ENCODE peak calls at places on chromosomes 5 and 9, in seven cellular contexts. One of them, this sample, is unnamed.

GRCh38 chr9:96279927-96280326 is 22.0 kb downstream of the HSD17B3 start:
- DNase-seq in caudate nucleus: no peak
- DNase-seq in foreskin fibroblast: no peak
- DNase-seq in IMR-90: no peak
- DNase-seq in CD8-positive, alpha-beta T cell: no peak
- DNase-seq in stimulated activated CD8-positive, alpha-beta memory T cell treated with anti-CD3 and anti-CD28 coated beads, Interleukin-2, amount 100 ng/mL, for 48 hours: no peak
- DNase-seq in type B pancreatic cell: no peak
- DNase-seq in this sample: no peak

GRCh38 chr9:93054758-93055704 is 3.5 kb upstream of the SUSD3 start:
- DNase-seq in caudate nucleus: no peak
- DNase-seq in foreskin fibroblast: no peak
- DNase-seq in IMR-90: no peak
- DNase-seq in CD8-positive, alpha-beta T cell: no peak
- DNase-seq in stimulated activated CD8-positive, alpha-beta memory T cell treated with anti-CD3 and anti-CD28 coated beads, Interleukin-2, amount 100 ng/mL, for 48 hours: no peak
- DNase-seq in type B pancreatic cell: no peak
- DNase-seq in this sample: no peak

GRCh38 chr5:43563321-43563720 is 6.4 kb upstream of the PAIP1 start:
- DNase-seq in caudate nucleus: no peak
- DNase-seq in foreskin fibroblast: no peak
- DNase-seq in IMR-90: no peak
- DNase-seq in CD8-positive, alpha-beta T cell: no peak
- DNase-seq in stimulated activated CD8-positive, alpha-beta memory T cell treated with anti-CD3 and anti-CD28 coated beads, Interleukin-2, amount 100 ng/mL, for 48 hours: no peak
- DNase-seq in type B pancreatic cell: no peak
- DNase-seq in this sample: no peak

GRCh38 chr5:181081989-181082388 is 41.9 kb downstream of the BTNL9 start:
- DNase-seq in caudate nucleus: no peak
- DNase-seq in foreskin fibroblast: no peak
- DNase-seq in IMR-90: no peak
- DNase-seq in CD8-positive, alpha-beta T cell: no peak
- DNase-seq in stimulated activated CD8-positive, alpha-beta memory T cell treated with anti-CD3 and anti-CD28 coated beads, Interleukin-2, amount 100 ng/mL, for 48 hours: no peak
- DNase-seq in type B pancreatic cell: no peak
- DNase-seq in this sample: no peak

GRCh38 chr5:74179701-74180100 is 460.8 kb downstream of the ENC1 start:
- DNase-seq in caudate nucleus: no peak
- DNase-seq in foreskin fibroblast: no peak
- DNase-seq in IMR-90: peak; percentile 17
- DNase-seq in CD8-positive, alpha-beta T cell: no peak
- DNase-seq in stimulated activated CD8-positive, alpha-beta memory T cell treated with anti-CD3 and anti-CD28 coated beads, Interleukin-2, amount 100 ng/mL, for 48 hours: no peak
- DNase-seq in type B pancreatic cell: no peak
- DNase-seq in this sample: no peak

GRCh38 chr9:84442712-84443111 is 102.2 kb upstream of the SLC28A3 start:
- DNase-seq in caudate nucleus: no peak
- DNase-seq in foreskin fibroblast: no peak
- DNase-seq in IMR-90: no peak
- DNase-seq in CD8-positive, alpha-beta T cell: no peak
- DNase-seq in stimulated activated CD8-positive, alpha-beta memory T cell treated with anti-CD3 and anti-CD28 coated beads, Interleukin-2, amount 100 ng/mL, for 48 hours: no peak
- DNase-seq in type B pancreatic cell: no peak
- DNase-seq in this sample: no peak

GRCh38 chr5:75509956-75510355 is 1.5 kb downstream of the CERT1 start:
- DNase-seq in caudate nucleus: no peak
- DNase-seq in foreskin fibroblast: peak; percentile 69
- DNase-seq in IMR-90: peak; percentile 60
- DNase-seq in CD8-positive, alpha-beta T cell: no peak
- DNase-seq in stimulated activated CD8-positive, alpha-beta memory T cell treated with anti-CD3 and anti-CD28 coated beads, Interleukin-2, amount 100 ng/mL, for 48 hours: no peak
- DNase-seq in type B pancreatic cell: no peak
- DNase-seq in this sample: no peak

GRCh38 chr9:123090956-123091355 is 57.5 kb downstream of the GPR21 start:
- DNase-seq in caudate nucleus: no peak
- DNase-seq in foreskin fibroblast: no peak
- DNase-seq in IMR-90: no peak
- DNase-seq in CD8-positive, alpha-beta T cell: no peak
- DNase-seq in stimulated activated CD8-positive, alpha-beta memory T cell treated with anti-CD3 and anti-CD28 coated beads, Interleukin-2, amount 100 ng/mL, for 48 hours: no peak
- DNase-seq in type B pancreatic cell: no peak
- DNase-seq in this sample: no peak

GRCh38 chr5:9549941-9550340 is 4.1 kb upstream of the SEMA5A start:
- DNase-seq in caudate nucleus: no peak
- DNase-seq in foreskin fibroblast: peak; percentile 30
- DNase-seq in IMR-90: peak; percentile 77
- DNase-seq in CD8-positive, alpha-beta T cell: no peak
- DNase-seq in stimulated activated CD8-positive, alpha-beta memory T cell treated with anti-CD3 and anti-CD28 coated beads, Interleukin-2, amount 100 ng/mL, for 48 hours: no peak
- DNase-seq in type B pancreatic cell: no peak
- DNase-seq in this sample: no peak

GRCh38 chr9:98702835-98703385 is 5.8 kb downstream of the GABBR2 start:
- DNase-seq in caudate nucleus: no peak
- DNase-seq in foreskin fibroblast: no peak
- DNase-seq in IMR-90: no peak
- DNase-seq in CD8-positive, alpha-beta T cell: no peak
- DNase-seq in stimulated activated CD8-positive, alpha-beta memory T cell treated with anti-CD3 and anti-CD28 coated beads, Interleukin-2, amount 100 ng/mL, for 48 hours: no peak
- DNase-seq in type B pancreatic cell: no peak
- DNase-seq in this sample: no peak

GRCh38 chr9:113309204-113309813 is 6.1 kb upstream of the RNF183 start:
- DNase-seq in caudate nucleus: no peak
- DNase-seq in foreskin fibroblast: peak; percentile 74
- DNase-seq in IMR-90: peak; percentile 59
- DNase-seq in CD8-positive, alpha-beta T cell: peak; percentile 16
- DNase-seq in stimulated activated CD8-positive, alpha-beta memory T cell treated with anti-CD3 and anti-CD28 coated beads, Interleukin-2, amount 100 ng/mL, for 48 hours: no peak
- DNase-seq in type B pancreatic cell: no peak
- DNase-seq in this sample: peak; percentile 18

GRCh38 chr9:5622019-5622418 is 6.9 kb upstream of the RIC1 start:
- DNase-seq in caudate nucleus: no peak
- DNase-seq in foreskin fibroblast: peak; percentile 86
- DNase-seq in IMR-90: peak; percentile 91
- DNase-seq in CD8-positive, alpha-beta T cell: no peak
- DNase-seq in stimulated activated CD8-positive, alpha-beta memory T cell treated with anti-CD3 and anti-CD28 coated beads, Interleukin-2, amount 100 ng/mL, for 48 hours: no peak
- DNase-seq in type B pancreatic cell: no peak
- DNase-seq in this sample: no peak

GRCh38 chr5:137566118-137566541 is 67.0 kb upstream of the SPOCK1 start:
- DNase-seq in caudate nucleus: no peak
- DNase-seq in foreskin fibroblast: peak; percentile 15
- DNase-seq in IMR-90: peak; percentile 7
- DNase-seq in CD8-positive, alpha-beta T cell: no peak
- DNase-seq in stimulated activated CD8-positive, alpha-beta memory T cell treated with anti-CD3 and anti-CD28 coated beads, Interleukin-2, amount 100 ng/mL, for 48 hours: no peak
- DNase-seq in type B pancreatic cell: no peak
- DNase-seq in this sample: no peak